ENCODE peak calls at places on chromosomes 5 and 9, in seven cellular contexts. N is Right ventricle myocardium superior, Q is sciatic nerve, H is ureter, M is body of pancreas, I is RWPE1, W is posterior cingulate gyrus. X is an unnamed sample.

GRCh38 chr9:72661401-72662135 is 140.2 kb downstream of the TMC1 start:
- DNase-seq in N (no peak), Q (no peak), H (no peak), M (no peak), I (peak), W (no peak), X (no peak)

GRCh38 chr5:61625682-61626620 is 293.9 kb downstream of the ZSWIM6 start:
- DNase-seq in N (peak), Q (peak), H (peak), M (peak), I (peak), W (peak), X (no peak)

GRCh38 chr9:7115606-7116005 is 357.8 kb downstream of the KDM4C start:
- DNase-seq in N (no peak), Q (no peak), H (no peak), M (no peak), I (no peak), W (no peak), X (no peak)

GRCh38 chr5:40428129-40428528 is 251.6 kb upstream of the PTGER4 start:
- DNase-seq in N (peak), Q (no peak), H (no peak), M (no peak), I (peak), W (no peak), X (no peak)

GRCh38 chr9:71121275-71122168 is at the start of gene TRPM3:
- DNase-seq in N (no peak), Q (no peak), H (no peak), M (no peak), I (no peak), W (peak), X (no peak)

GRCh38 chr5:57805170-57805569 is 322.6 kb upstream of the ACTBL2 start:
- DNase-seq in N (no peak), Q (no peak), H (no peak), M (no peak), I (no peak), W (no peak), X (no peak)

GRCh38 chr9:88738708-88739107 is 203.7 kb downstream of the NXNL2 start:
- DNase-seq in N (no peak), Q (no peak), H (no peak), M (no peak), I (no peak), W (no peak), X (peak)

GRCh38 chr5:77239126-77239741 is 28.8 kb downstream of the PDE8B start:
- DNase-seq in N (no peak), Q (no peak), H (no peak), M (no peak), I (peak), W (no peak), X (no peak)

GRCh38 chr9:137178201-137178938 is 6.5 kb upstream of the TMEM210 start:
- DNase-seq in N (no peak), Q (no peak), H (no peak), M (no peak), I (no peak), W (no peak), X (no peak)